ENCODE peak calls at places on chromosome 5, in four cellular contexts. O, F, Z and B are unnamed samples.

GRCh38 chr5:2326603-2327002 is 424.9 kb downstream of the IRX2 start:
- DNase-seq in O (no peak), F (no peak), Z (no peak), B (no peak)

GRCh38 chr5:139847790-139848507 is 52.3 kb downstream of the PSD2 start:
- DNase-seq in O (peak), F (peak), Z (no peak), B (no peak)

GRCh38 chr5:10762178-10762775 is 1.2 kb upstream of the DAP start:
- DNase-seq in O (no peak), F (peak), Z (no peak), B (no peak)

GRCh38 chr5:154077692-154078091 is 38.9 kb downstream of the MFAP3 start:
- DNase-seq in O (no peak), F (no peak), Z (peak), B (peak)

GRCh38 chr5:1545126-1545797 is 21.5 kb upstream of the LPCAT1 start:
- DNase-seq in O (no peak), F (no peak), Z (no peak), B (no peak)

GRCh38 chr5:123091988-123092583 is 3.0 kb downstream of the PRDM6 start:
- DNase-seq in O (no peak), F (peak), Z (peak), B (peak)

GRCh38 chr5:135714126-135714894 is 120.2 kb upstream of the SLC25A48 start:
- DNase-seq in O (no peak), F (no peak), Z (no peak), B (peak)

GRCh38 chr5:147949711-147950573 is 43.6 kb upstream of the C5orf46 start:
- DNase-seq in O (peak), F (peak), Z (peak), B (peak)

GRCh38 chr5:14009575-14009974 is 65.1 kb upstream of the DNAH5 start:
- DNase-seq in O (no peak), F (no peak), Z (peak), B (no peak)

GRCh38 chr5:102879741-102880140 is 124.6 kb downstream of the PAM start:
- DNase-seq in O (no peak), F (no peak), Z (no peak), B (no peak)

GRCh38 chr5:122933926-122934325 is 88.5 kb downstream of the SNX24 start:
- DNase-seq in O (no peak), F (no peak), Z (no peak), B (no peak)

GRCh38 chr5:17238521-17239041 is 21.1 kb downstream of the BASP1 start:
- DNase-seq in O (no peak), F (no peak), Z (peak), B (peak)

GRCh38 chr5:37871023-37871815 is 31.4 kb upstream of the GDNF start:
- DNase-seq in O (no peak), F (no peak), Z (peak), B (peak)

GRCh38 chr5:180113660-180114303 is 42.2 kb upstream of the RNF130 start:
- DNase-seq in O (no peak), F (no peak), Z (no peak), B (no peak)

GRCh38 chr5:89437450-89438435 is 554.8 kb upstream of the MEF2C start:
- DNase-seq in O (no peak), F (no peak), Z (no peak), B (peak)

GRCh38 chr5:93926831-93927600 is 185.6 kb upstream of the POU5F2 start:
- DNase-seq in O (no peak), F (no peak), Z (peak), B (peak)

GRCh38 chr5:7078901-7079300 is 317.0 kb upstream of the ADCY2 start:
- DNase-seq in O (no peak), F (peak), Z (no peak), B (no peak)

GRCh38 chr5:97094579-97095317 is 47.7 kb downstream of the LIX1 start:
- DNase-seq in O (no peak), F (no peak), Z (no peak), B (no peak)

GRCh38 chr5:154371687-154372086 is 74.1 kb upstream of the SAP30L start:
- DNase-seq in O (no peak), F (no peak), Z (peak), B (peak)

GRCh38 chr5:75723378-75723777 is 6.1 kb upstream of the POC5 start:
- DNase-seq in O (no peak), F (no peak), Z (no peak), B (no peak)

GRCh38 chr5:123610665-123611406 is 98.9 kb downstream of the CSNK1G3 start:
- DNase-seq in O (peak), F (peak), Z (peak), B (peak)

GRCh38 chr5:151034422-151035379 is 14.3 kb downstream of the GPX3 start:
- DNase-seq in O (no peak), F (no peak), Z (no peak), B (no peak)

GRCh38 chr5:143177263-143177994 is 226.1 kb downstream of the NR3C1 start:
- DNase-seq in O (no peak), F (no peak), Z (peak), B (peak)

GRCh38 chr5:108046955-108047670 is 334.8 kb downstream of the FBXL17 start:
- DNase-seq in O (no peak), F (peak), Z (no peak), B (no peak)

GRCh38 chr5:179805529-179806249 is 977 bp downstream of the MGAT4B start:
- DNase-seq in O (peak), F (peak), Z (no peak), B (peak)

GRCh38 chr5:91307023-91307422 is 76.1 kb downstream of the ARRDC3 start:
- DNase-seq in O (no peak), F (no peak), Z (peak), B (no peak)

GRCh38 chr5:56494300-56494704 is 261.2 kb upstream of the ANKRD55 start:
- DNase-seq in O (peak), F (no peak), Z (peak), B (no peak)

GRCh38 chr5:151751091-151751490 is 7.3 kb downstream of the ATOX1 start:
- DNase-seq in O (no peak), F (no peak), Z (peak), B (no peak)

GRCh38 chr5:1951165-1951816 is 68.6 kb upstream of the IRX4 start:
- DNase-seq in O (no peak), F (no peak), Z (no peak), B (no peak)

GRCh38 chr5:158273035-158273434 is 414.1 kb upstream of the CLINT1 start:
- DNase-seq in O (no peak), F (peak), Z (no peak), B (no peak)

GRCh38 chr5:77077821-77078176 is 9.3 kb downstream of the ZBED3 start:
- DNase-seq in O (no peak), F (no peak), Z (no peak), B (no peak)
- H3K4me2 ChIP-seq in O (peak), F (peak), Z (peak), B (peak)

DNA sequence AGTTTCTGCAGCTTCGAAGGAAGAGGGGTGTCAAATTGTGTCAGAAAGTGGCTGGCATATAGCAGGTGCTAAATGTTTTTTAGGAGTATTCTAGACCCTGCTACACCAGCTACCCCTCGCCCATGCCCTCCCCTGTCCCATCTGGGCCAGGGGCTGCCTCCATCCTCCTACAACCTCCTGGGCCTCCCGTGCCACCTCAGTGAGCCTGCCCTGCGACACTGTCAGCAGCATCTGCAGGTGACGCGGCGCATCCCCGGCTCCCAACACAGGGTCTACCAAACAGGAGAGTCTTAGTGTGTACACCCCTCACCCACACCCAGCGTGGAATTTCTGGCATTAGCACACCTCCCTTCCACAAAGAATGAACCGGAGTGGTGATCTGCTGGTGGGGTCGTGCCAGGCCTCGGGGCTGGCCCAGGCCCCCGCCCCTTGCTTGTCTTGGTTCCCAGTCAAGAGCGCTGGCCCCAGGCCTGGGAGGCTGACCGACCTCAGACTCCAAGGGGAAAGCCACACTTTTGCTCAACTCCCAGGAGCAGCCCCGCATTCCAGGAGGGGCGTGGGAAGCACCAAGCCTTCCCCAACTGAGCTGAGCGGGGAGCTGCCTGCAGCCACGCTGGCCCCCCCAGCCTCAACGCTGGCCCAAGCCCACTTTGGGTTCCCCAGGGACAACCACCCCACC is 55.2 kb downstream of the NEURL1B start:
- DNase-seq in O (no peak), F (no peak), Z (no peak), B (no peak)
- H2AFZ ChIP-seq in O (no peak), F (no peak), Z (peak), B (peak)

DNA sequence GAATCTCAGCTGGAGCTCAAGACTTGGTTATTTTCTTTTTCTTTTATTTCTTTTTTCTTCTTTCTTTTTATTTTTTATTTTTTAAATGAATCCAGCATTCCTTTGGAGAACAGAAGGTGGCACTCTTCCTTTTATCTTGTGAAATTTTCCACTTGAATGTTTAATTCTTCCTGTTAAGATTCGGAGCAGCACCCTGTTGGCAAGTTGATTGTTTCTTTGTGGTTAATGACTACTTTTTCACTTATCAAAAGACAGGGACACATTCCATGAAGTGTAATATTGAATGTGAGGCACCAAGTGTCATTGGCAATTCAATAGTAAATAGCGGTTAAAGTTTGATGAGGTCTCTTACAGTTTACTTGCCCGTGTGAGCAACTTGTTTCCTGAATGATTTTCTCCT is 240.5 kb upstream of the CHD1 start:
- DNase-seq in O (no peak), F (peak), Z (no peak), B (peak)
- TF ChIP-seq CTCF in O (no peak), F (peak), Z (peak), B (no peak)

GRCh38 chr5:65612298-65612907 is 11.7 kb downstream of the TRIM23 start:
- DNase-seq in O (no peak), F (no peak), Z (no peak), B (no peak)
- H3K4me2 ChIP-seq in O (no peak), F (no peak), Z (no peak), B (no peak)

DNA sequence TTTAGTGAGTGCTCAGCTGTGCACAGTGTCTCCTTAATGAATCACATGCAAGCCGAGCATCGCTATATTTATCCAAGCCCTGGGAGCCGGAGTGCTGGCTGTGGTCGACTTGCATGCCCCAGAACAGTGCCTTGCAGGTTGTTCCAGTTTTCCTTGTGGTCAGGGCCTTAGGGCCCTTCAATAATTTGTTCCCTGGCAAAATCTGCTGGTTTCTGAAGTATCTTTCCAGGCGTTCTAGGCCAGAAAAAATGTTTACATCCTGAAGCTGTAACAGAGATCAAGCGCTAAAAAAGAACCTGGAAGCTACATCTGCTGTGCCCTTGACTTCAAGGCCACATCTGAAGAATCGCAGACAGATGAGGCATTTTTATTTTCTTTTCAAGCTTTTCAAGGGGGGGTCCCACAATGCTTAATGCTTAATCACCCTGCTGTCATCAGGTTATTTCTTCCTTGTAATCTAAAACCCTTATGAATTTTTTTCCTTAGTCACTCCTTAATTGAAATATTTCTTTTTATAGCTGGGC is 105.8 kb downstream of the DOCK2 start:
- DNase-seq in O (no peak), F (no peak), Z (peak), B (peak)
- H2AFZ ChIP-seq in O (no peak), F (no peak), Z (peak), B (no peak)

DNA sequence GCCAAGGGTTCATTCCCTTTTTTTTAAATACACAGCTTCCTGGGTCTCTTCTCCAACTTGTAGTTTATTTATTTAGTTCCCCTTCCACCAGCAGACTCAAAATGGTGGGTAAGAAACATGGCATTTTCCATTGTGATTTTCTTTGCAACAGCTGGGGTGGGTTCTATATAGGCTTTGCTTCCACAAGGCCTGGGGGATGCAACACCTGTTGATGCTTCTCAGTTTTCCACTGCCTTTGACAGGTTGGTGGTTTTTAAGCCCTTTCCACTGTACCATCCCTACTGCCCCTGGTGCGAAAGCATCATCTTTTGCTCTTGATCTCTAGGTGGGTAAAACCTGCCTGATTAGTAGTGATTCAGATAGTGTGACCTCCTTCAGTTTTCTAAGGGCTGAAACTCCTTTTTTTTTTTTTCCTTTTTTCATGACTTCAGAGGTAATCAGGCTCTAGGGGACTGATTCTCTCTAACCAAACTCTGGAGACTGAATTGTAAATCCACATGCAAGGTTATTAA is 8.5 kb downstream of the KDM3B start:
- DNase-seq in O (no peak), F (no peak), Z (no peak), B (no peak)
- TF ChIP-seq CTCF in O (no peak), F (no peak), Z (no peak), B (no peak)